ENCODE peak calls at places on chromosomes 2 and 18, in four cellular contexts. W, G, M and H are unnamed samples.

GRCh38 chr18:5582849-5583667 is 39.3 kb upstream of the EPB41L3 start:
- DNase-seq in W (no peak), G (no peak), M (no peak), H (no peak)

GRCh38 chr2:163175294-163175693 is 336.7 kb upstream of the KCNH7 start:
- DNase-seq in W (no peak), G (no peak), M (no peak), H (no peak)

GRCh38 chr2:115083216-115083615 is 640.8 kb downstream of the DPP10 start:
- DNase-seq in W (no peak), G (no peak), M (no peak), H (no peak)

GRCh38 chr2:151381266-151381665 is 23.9 kb downstream of the TNFAIP6 start:
- DNase-seq in W (no peak), G (no peak), M (no peak), H (no peak)

GRCh38 chr2:233542507-233542906 is 24.1 kb downstream of the USP40 start:
- DNase-seq in W (no peak), G (no peak), M (no peak), H (no peak)

GRCh38 chr18:22277758-22278157 is 108.4 kb downstream of the GATA6 start:
- DNase-seq in W (no peak), G (no peak), M (no peak), H (no peak)

GRCh38 chr2:20506281-20506685 is 59.4 kb downstream of the RHOB start:
- DNase-seq in W (no peak), G (no peak), M (no peak), H (no peak)

GRCh38 chr2:69214898-69215297 is 172.1 kb downstream of the GFPT1 start:
- DNase-seq in W (no peak), G (no peak), M (peak; percentile 41), H (no peak)

GRCh38 chr2:1663621-1664020 is 80.7 kb downstream of the PXDN start:
- DNase-seq in W (no peak), G (no peak), M (no peak), H (no peak)

GRCh38 chr2:11765501-11765900 is 19.1 kb downstream of the LPIN1 start:
- DNase-seq in W (no peak), G (no peak), M (no peak), H (no peak)

DNA sequence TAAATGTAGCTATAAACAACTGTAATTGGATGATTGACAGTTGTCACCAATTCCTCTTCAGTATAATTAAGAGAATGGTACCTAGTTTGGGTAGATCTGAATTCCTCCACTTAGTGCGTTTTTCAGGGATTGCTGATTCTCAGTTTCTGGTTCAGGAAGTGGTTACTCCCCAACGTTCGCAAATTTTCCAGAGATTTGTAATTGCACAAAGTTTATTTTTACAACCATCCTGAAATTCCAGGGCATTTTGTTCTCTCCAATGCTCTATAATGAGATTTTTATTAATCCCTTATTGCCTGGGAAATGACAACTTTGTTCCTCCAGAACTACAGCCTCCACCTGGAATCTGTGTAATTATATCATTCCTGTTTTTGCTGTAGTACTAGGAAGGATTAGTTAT is 710.6 kb upstream of the ZEB2 start:
- DNase-seq in W (no peak), G (no peak), M (no peak), H (no peak)
- H3K27me3 ChIP-seq in W (no peaks in the 10 kb centered on the region), G (no peaks in the 10 kb centered on the region), M (no peaks in the 10 kb centered on the region), H (no peaks in the 10 kb centered on the region)

GRCh38 chr2:47054036-47054555 is 101.0 kb downstream of the STPG4 start:
- DNase-seq in W (no peak), G (no peak), M (no peak), H (no peak)

GRCh38 chr2:47056875-47057731 is 98.0 kb downstream of the STPG4 start:
- DNase-seq in W (no peak), G (no peak), M (peak; percentile 53), H (no peak)

GRCh38 chr2:47056374-47056773 is 98.7 kb downstream of the STPG4 start:
- DNase-seq in W (no peak), G (no peak), M (no peak), H (no peak)

GRCh38 chr2:47052847-47053246 is 102.3 kb downstream of the STPG4 start:
- DNase-seq in W (no peak), G (no peak), M (no peak), H (no peak)

GRCh38 chr2:47054867-47055266 is 100.2 kb downstream of the STPG4 start:
- DNase-seq in W (no peak), G (no peak), M (no peak), H (no peak)
- H3K4me1 ChIP-seq in W (peaks cover 41% of the 10 kb centered on the region), G (peaks cover 21% of the 10 kb centered on the region), M (peaks cover 16% of the 10 kb centered on the region), H (peaks cover 3% of the 10 kb centered on the region)

GRCh38 chr18:60358516-60358915 is 14.1 kb downstream of the MC4R start:
- DNase-seq in W (no peak), G (no peak), M (no peak), H (no peak)
- H3K27me3 ChIP-seq in W (no peaks in the 10 kb centered on the region), G (no peaks in the 10 kb centered on the region), M (no peaks in the 10 kb centered on the region), H (no peaks in the 10 kb centered on the region)

GRCh38 chr2:237280937-237281336 is 133.0 kb downstream of the COL6A3 start:
- DNase-seq in W (no peak), G (no peak), M (no peak), H (no peak)

GRCh38 chr2:237281900-237282306 is 132.1 kb downstream of the COL6A3 start:
- DNase-seq in W (no peak), G (no peak), M (no peak), H (no peak)

GRCh38 chr2:237280235-237280634 is 133.7 kb downstream of the COL6A3 start:
- DNase-seq in W (no peak), G (no peak), M (no peak), H (no peak)

GRCh38 chr2:237283136-237283928 is 130.6 kb downstream of the COL6A3 start:
- DNase-seq in W (no peak), G (no peak), M (no peak), H (no peak)

DNA sequence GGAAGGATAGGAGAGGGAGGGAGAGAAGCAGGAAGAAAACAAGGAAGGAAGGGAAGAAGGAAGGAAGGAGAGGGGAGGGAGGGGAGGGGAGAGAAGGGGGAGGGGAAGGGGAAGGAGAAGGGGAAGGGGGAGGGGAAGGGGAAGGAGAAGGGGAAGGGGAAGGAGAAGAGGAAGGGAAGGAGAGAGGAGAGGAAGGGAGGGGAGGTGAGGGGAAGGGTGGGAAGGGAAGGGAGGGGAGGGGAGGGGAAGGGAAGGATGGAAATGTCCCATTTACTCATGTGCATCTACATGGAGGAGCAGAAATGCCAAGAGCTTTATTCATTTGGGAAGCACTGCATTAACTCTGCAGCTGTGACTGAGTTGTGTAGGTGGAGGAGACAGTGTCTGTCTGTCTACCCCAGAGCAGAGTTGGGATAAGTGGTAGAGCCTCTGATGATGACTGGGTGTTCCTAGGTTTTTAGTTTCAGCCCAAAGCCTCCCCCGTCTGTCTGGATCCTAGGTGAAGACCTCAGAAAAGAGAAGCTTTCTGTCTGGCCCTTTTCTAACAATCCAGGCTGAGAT is 131.3 kb downstream of the COL6A3 start:
- DNase-seq in W (no peak), G (no peak), M (no peak), H (no peak)
- H3K4me1 ChIP-seq in W (peaks cover 11% of the 10 kb centered on the region), G (no peaks in the 10 kb centered on the region), M (no peaks in the 10 kb centered on the region), H (no peaks in the 10 kb centered on the region)

GRCh38 chr2:176174382-176174834 is 14.1 kb upstream of the HOXD1 start:
- DNase-seq in W (peak; percentile 35), G (no peak), M (no peak), H (no peak)
- H3K27me3 ChIP-seq in W (peaks cover 24% of the 10 kb centered on the region), G (peaks cover 94% of the 10 kb centered on the region), M (peaks cover 3% of the 10 kb centered on the region), H (peaks cover 94% of the 10 kb centered on the region)

DNA sequence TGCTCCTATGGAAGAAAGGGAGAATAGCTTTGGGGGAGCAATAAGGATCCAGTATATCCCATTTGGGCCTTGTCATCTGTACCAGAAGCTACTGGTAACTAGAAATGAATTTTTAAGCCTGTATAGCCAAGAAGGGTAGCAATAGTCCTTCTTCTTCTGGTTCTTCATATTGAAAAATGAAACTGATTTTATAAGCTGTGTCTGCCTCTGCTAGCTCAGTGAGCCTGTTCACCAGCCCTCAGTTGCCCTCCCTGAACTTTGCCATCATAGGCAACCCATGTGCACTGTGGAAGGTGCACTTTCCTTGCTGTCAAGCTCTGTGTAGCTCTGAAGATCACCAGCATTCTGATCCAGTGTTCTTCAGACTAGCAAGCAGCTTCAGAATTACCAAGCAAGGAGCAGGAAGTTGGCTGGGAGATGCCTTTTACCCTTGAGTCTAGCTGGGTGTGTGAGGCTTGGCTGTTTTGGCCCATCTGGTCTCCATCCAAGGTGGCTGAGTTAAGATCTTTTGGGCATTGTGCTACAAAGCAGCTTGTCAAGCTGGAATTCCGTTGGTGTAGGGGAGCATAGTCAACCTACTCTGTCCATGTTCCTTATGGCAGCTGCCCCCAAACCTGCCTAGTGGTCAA is 55.8 kb upstream of the MGAT5 start:
- DNase-seq in W (no peak), G (no peak), M (no peak), H (no peak)
- H3K4me1 ChIP-seq in W (peaks cover 11% of the 10 kb centered on the region), G (peaks cover 4% of the 10 kb centered on the region), M (no peaks in the 10 kb centered on the region), H (peaks cover 6% of the 10 kb centered on the region)

GRCh38 chr2:19355416-19355821 is 3.0 kb downstream of the OSR1 start:
- DNase-seq in W (no peak), G (no peak), M (no peak), H (no peak)

GRCh38 chr2:19351914-19352697 is 6.3 kb downstream of the OSR1 start:
- DNase-seq in W (peak; percentile 66), G (no peak), M (no peak), H (no peak)

GRCh38 chr2:19352946-19353720 is 5.3 kb downstream of the OSR1 start:
- DNase-seq in W (peak; percentile 66), G (no peak), M (no peak), H (no peak)

GRCh38 chr2:19354417-19355022 is 3.9 kb downstream of the OSR1 start:
- DNase-seq in W (no peak), G (no peak), M (no peak), H (no peak)

DNA sequence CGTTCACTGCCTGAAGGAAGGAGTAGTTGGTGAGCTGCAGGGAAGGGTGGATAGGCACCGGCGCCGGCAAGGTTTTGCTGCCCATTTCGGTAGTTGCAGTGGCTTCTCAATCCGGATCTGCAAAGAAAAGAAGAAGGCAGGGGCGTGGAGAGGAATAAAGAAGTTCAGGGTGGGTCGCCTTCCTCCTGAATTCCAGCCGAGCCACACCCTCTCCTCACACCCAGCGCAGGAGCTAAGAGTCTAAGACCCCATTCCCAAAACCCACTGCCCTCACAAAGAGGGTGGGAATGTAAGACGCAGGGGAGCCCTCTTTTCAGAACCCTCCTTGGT is 4.7 kb downstream of the OSR1 start:
- DNase-seq in W (no peak), G (no peak), M (no peak), H (no peak)
- H3K27me3 ChIP-seq in W (no peaks in the 10 kb centered on the region), G (peaks cover 96% of the 10 kb centered on the region), M (no peaks in the 10 kb centered on the region), H (peaks cover 94% of the 10 kb centered on the region)

DNA sequence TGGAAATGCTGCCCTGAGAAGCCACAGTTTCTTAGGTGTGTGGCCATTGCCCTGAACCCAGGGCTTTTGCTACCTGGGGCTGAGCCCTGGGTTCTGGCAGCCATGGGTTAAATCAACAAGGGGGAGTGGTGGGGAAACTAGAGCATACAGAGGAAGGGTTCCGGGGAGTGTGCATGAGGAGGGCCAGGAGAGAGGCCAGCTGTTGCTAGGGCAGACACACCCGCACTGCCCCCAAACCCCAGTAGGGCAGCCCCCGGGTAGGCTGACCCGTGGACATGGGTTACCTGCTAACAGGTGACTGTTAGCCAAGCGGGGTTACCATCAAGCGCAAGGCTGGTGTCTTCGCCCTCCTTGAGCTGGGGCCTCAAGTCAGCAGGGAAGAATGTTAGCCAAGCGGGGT is 14.8 kb upstream of the ARHGEF4 start:
- DNase-seq in W (no peak), G (no peak), M (no peak), H (no peak)
- H3K4me1 ChIP-seq in W (peaks cover 11% of the 10 kb centered on the region), G (peaks cover 8% of the 10 kb centered on the region), M (no peaks in the 10 kb centered on the region), H (peaks cover 8% of the 10 kb centered on the region)